ENCODE peak calls at places on chromosomes 5 and 9, in five cellular contexts. D is activated CD4-positive, alpha-beta T cell treated with anti-CD3 and anti-CD28 coated beads for 36 hours; K is psoas muscle; J is stimulated activated naive B cell treated with anti-CD40 and anti-IgM and Interleukin-4, amounts not matched to agents 10 μg/mL and 1 μg/mL and 100 μg/mL, for 72 hours; P is left cardiac atrium. Z is an unnamed sample.

GRCh38 chr5:143056331-143056689 is 286.1 kb downstream of the ARHGAP26 start:
- ATAC-seq in D (peak; percentile 60), K (peak; percentile 8), J (peak; percentile 30), P (no peak), Z (no peak)

GRCh38 chr5:50320131-50320749 is 120.8 kb downstream of the EMB start:
- ATAC-seq in D (no peak), K (no peak), J (no peak), P (no peak), Z (no peak)

GRCh38 chr5:147310059-147310704 is 75.4 kb downstream of the STK32A start:
- ATAC-seq in D (no peak), K (peak; percentile 82), J (no peak), P (peak; percentile 81), Z (no peak)

GRCh38 chr5:126852104-126852531 is 75.2 kb downstream of the LMNB1 start:
- ATAC-seq in D (peak; percentile 71), K (peak; percentile 74), J (peak; percentile 78), P (peak; percentile 49), Z (peak; percentile 90)

GRCh38 chr9:98686961-98687855 is 21.5 kb downstream of the GABBR2 start:
- ATAC-seq in D (no peak), K (no peak), J (no peak), P (no peak), Z (no peak)

GRCh38 chr5:146909496-146910068 is 31.0 kb upstream of the PPP2R2B start:
- ATAC-seq in D (no peak), K (no peak), J (no peak), P (no peak), Z (no peak)

GRCh38 chr5:142827934-142828576 is 57.9 kb downstream of the ARHGAP26 start:
- ATAC-seq in D (no peak), K (no peak), J (no peak), P (no peak), Z (no peak)

GRCh38 chr5:107461770-107462169 is 209.0 kb downstream of the EFNA5 start:
- ATAC-seq in D (no peak), K (no peak), J (no peak), P (no peak), Z (no peak)

GRCh38 chr9:37902804-37903580 is 935 bp downstream of the SLC25A51 start:
- ATAC-seq in D (peak; percentile 28), K (peak; percentile 1), J (peak; percentile 28), P (no peak), Z (peak; percentile 3)

GRCh38 chr5:17763301-17763700 is 129.0 kb downstream of the TAF11L14 start:
- ATAC-seq in D (no peak), K (no peak), J (no peak), P (no peak), Z (no peak)

GRCh38 chr5:156475831-156476551 is 149.0 kb downstream of the SGCD start:
- ATAC-seq in D (no peak), K (peak; percentile 85), J (no peak), P (peak; percentile 93), Z (no peak)

GRCh38 chr5:34415559-34416198 is 240.4 kb upstream of the RAI14 start:
- ATAC-seq in D (peak; percentile 96), K (no peak), J (peak; percentile 54), P (no peak), Z (no peak)

GRCh38 chr9:125752070-125752628 is 5.0 kb downstream of the PBX3 start:
- ATAC-seq in D (no peak), K (no peak), J (no peak), P (no peak), Z (no peak)

GRCh38 chr9:29798599-29798998 is 2225.3 kb upstream of the C9orf72 start:
- ATAC-seq in D (no peak), K (no peak), J (no peak), P (no peak), Z (no peak)

GRCh38 chr9:17630531-17630949 is 51.7 kb downstream of the SH3GL2 start:
- ATAC-seq in D (no peak), K (no peak), J (no peak), P (no peak), Z (no peak)

GRCh38 chr5:129063483-129064136 is 30.9 kb upstream of the ISOC1 start:
- ATAC-seq in D (no peak), K (no peak), J (no peak), P (peak; percentile 70), Z (peak; percentile 37)

GRCh38 chr5:16464664-16465543 is 696 bp downstream of the ZNF622 start:
- ATAC-seq in D (no peak), K (peak; percentile 1), J (peak; percentile 14), P (peak; percentile 1), Z (peak; percentile 5)

GRCh38 chr9:131668057-131668438 is 71.8 kb downstream of the RAPGEF1 start:
- ATAC-seq in D (peak; percentile 0), K (no peak), J (peak; percentile 2), P (no peak), Z (no peak)

GRCh38 chr5:76953551-76954382 is 922 bp downstream of the CRHBP start:
- ATAC-seq in D (no peak), K (no peak), J (no peak), P (peak; percentile 56), Z (no peak)

GRCh38 chr5:18829539-18829938 is 1158.5 kb downstream of the CDH18 start:
- ATAC-seq in D (no peak), K (no peak), J (no peak), P (no peak), Z (no peak)

GRCh38 chr9:31908158-31908890 is 476.1 kb upstream of the ACO1 start:
- ATAC-seq in D (no peak), K (no peak), J (peak; percentile 65), P (no peak), Z (peak; percentile 8)

GRCh38 chr5:55456216-55456895 is 78.4 kb downstream of the PLPP1 start:
- ATAC-seq in D (peak; percentile 74), K (no peak), J (no peak), P (no peak), Z (no peak)

GRCh38 chr5:126492939-126493338 is 69.7 kb downstream of the GRAMD2B start:
- ATAC-seq in D (no peak), K (no peak), J (no peak), P (no peak), Z (no peak)

Z was measured in stimulated activated memory B cell treated with anti-CD40 and anti-IgM and Interleukin-4, amounts not matched to agents 10 μg/mL and 1 μg/mL and 100 μg/mL, for 72 hours.